ENCODE peak calls at places on chromosomes 12 and 14, in seven cellular contexts. One of them, this sample, is unnamed.

GRCh38 chr12:106309671-106310313 is 7.3 kb downstream of the TCP11L2 start:
- DNase-seq in mesendoderm: no peak
- DNase-seq in RPMI8226: no peak
- DNase-seq in fibroblast of the conjunctiva: no peak
- DNase-seq in stimulated activated CD4-positive, alpha-beta T cell treated with anti-CD3 and anti-CD28 coated beads, Interleukin-1b, Interleukin-23, amount 100 ng/mL, for 1 hour: no peak
- DNase-seq in kidney glomerular epithelial cell: peak
- DNase-seq in NCI-H446 treated with DMSO at 0.1 percent for 48 hours: no peak
- DNase-seq in this sample: no peak

GRCh38 chr14:102095871-102096568 is 9.2 kb upstream of the HSP90AA1 start:
- DNase-seq in kidney glomerular epithelial cell: no peak
- DNase-seq in NCI-H446 treated with DMSO at 0.1 percent for 48 hours: no peak
- DNase-seq in fibroblast of the conjunctiva: no peak
- DNase-seq in stimulated activated CD4-positive, alpha-beta T cell treated with anti-CD3 and anti-CD28 coated beads, Interleukin-1b, Interleukin-23, amount 100 ng/mL, for 1 hour: no peak
- DNase-seq in mesendoderm: peak
- DNase-seq in RPMI8226: no peak
- DNase-seq in this sample: no peak

GRCh38 chr12:15679146-15679545 is 110.0 kb downstream of the EPS8 start:
- DNase-seq in kidney glomerular epithelial cell: peak
- DNase-seq in NCI-H446 treated with DMSO at 0.1 percent for 48 hours: no peak
- DNase-seq in RPMI8226: no peak
- DNase-seq in fibroblast of the conjunctiva: no peak
- DNase-seq in mesendoderm: no peak
- DNase-seq in stimulated activated CD4-positive, alpha-beta T cell treated with anti-CD3 and anti-CD28 coated beads, Interleukin-1b, Interleukin-23, amount 100 ng/mL, for 1 hour: no peak
- DNase-seq in this sample: no peak

GRCh38 chr12:107405436-107405835 is 280.2 kb upstream of the PWP1 start:
- DNase-seq in stimulated activated CD4-positive, alpha-beta T cell treated with anti-CD3 and anti-CD28 coated beads, Interleukin-1b, Interleukin-23, amount 100 ng/mL, for 1 hour: no peak
- DNase-seq in mesendoderm: no peak
- DNase-seq in NCI-H446 treated with DMSO at 0.1 percent for 48 hours: peak
- DNase-seq in RPMI8226: no peak
- DNase-seq in kidney glomerular epithelial cell: no peak
- DNase-seq in fibroblast of the conjunctiva: no peak
- DNase-seq in this sample: no peak

GRCh38 chr14:37594238-37594915 is 672 bp downstream of the FOXA1 start:
- DNase-seq in kidney glomerular epithelial cell: peak
- DNase-seq in fibroblast of the conjunctiva: peak
- DNase-seq in NCI-H446 treated with DMSO at 0.1 percent for 48 hours: peak
- DNase-seq in stimulated activated CD4-positive, alpha-beta T cell treated with anti-CD3 and anti-CD28 coated beads, Interleukin-1b, Interleukin-23, amount 100 ng/mL, for 1 hour: no peak
- DNase-seq in mesendoderm: peak
- DNase-seq in RPMI8226: peak
- DNase-seq in this sample: peak

GRCh38 chr14:78455896-78456435 is 285.8 kb downstream of the NRXN3 start:
- DNase-seq in stimulated activated CD4-positive, alpha-beta T cell treated with anti-CD3 and anti-CD28 coated beads, Interleukin-1b, Interleukin-23, amount 100 ng/mL, for 1 hour: no peak
- DNase-seq in mesendoderm: no peak
- DNase-seq in RPMI8226: peak
- DNase-seq in NCI-H446 treated with DMSO at 0.1 percent for 48 hours: no peak
- DNase-seq in kidney glomerular epithelial cell: no peak
- DNase-seq in fibroblast of the conjunctiva: no peak
- DNase-seq in this sample: no peak

GRCh38 chr12:115223322-115223721 is 539.3 kb upstream of the TBX3 start:
- DNase-seq in fibroblast of the conjunctiva: peak
- DNase-seq in mesendoderm: no peak
- DNase-seq in stimulated activated CD4-positive, alpha-beta T cell treated with anti-CD3 and anti-CD28 coated beads, Interleukin-1b, Interleukin-23, amount 100 ng/mL, for 1 hour: no peak
- DNase-seq in NCI-H446 treated with DMSO at 0.1 percent for 48 hours: no peak
- DNase-seq in kidney glomerular epithelial cell: no peak
- DNase-seq in RPMI8226: no peak
- DNase-seq in this sample: peak

GRCh38 chr14:33052899-33053400 is 114.3 kb downstream of the NPAS3 start:
- DNase-seq in NCI-H446 treated with DMSO at 0.1 percent for 48 hours: no peak
- DNase-seq in kidney glomerular epithelial cell: no peak
- DNase-seq in RPMI8226: no peak
- DNase-seq in mesendoderm: no peak
- DNase-seq in stimulated activated CD4-positive, alpha-beta T cell treated with anti-CD3 and anti-CD28 coated beads, Interleukin-1b, Interleukin-23, amount 100 ng/mL, for 1 hour: no peak
- DNase-seq in fibroblast of the conjunctiva: no peak
- DNase-seq in this sample: no peak

GRCh38 chr12:22856120-22856699 is 231.2 kb downstream of the ETNK1 start:
- DNase-seq in stimulated activated CD4-positive, alpha-beta T cell treated with anti-CD3 and anti-CD28 coated beads, Interleukin-1b, Interleukin-23, amount 100 ng/mL, for 1 hour: no peak
- DNase-seq in fibroblast of the conjunctiva: peak
- DNase-seq in NCI-H446 treated with DMSO at 0.1 percent for 48 hours: peak
- DNase-seq in RPMI8226: peak
- DNase-seq in mesendoderm: peak
- DNase-seq in kidney glomerular epithelial cell: peak
- DNase-seq in this sample: peak

GRCh38 chr14:57080691-57081090 is 188.0 kb downstream of the EXOC5 start:
- DNase-seq in NCI-H446 treated with DMSO at 0.1 percent for 48 hours: no peak
- DNase-seq in stimulated activated CD4-positive, alpha-beta T cell treated with anti-CD3 and anti-CD28 coated beads, Interleukin-1b, Interleukin-23, amount 100 ng/mL, for 1 hour: no peak
- DNase-seq in RPMI8226: no peak
- DNase-seq in kidney glomerular epithelial cell: no peak
- DNase-seq in fibroblast of the conjunctiva: no peak
- DNase-seq in mesendoderm: no peak
- DNase-seq in this sample: no peak

GRCh38 chr12:85155791-85156190 is 119.6 kb downstream of the LRRIQ1 start:
- DNase-seq in stimulated activated CD4-positive, alpha-beta T cell treated with anti-CD3 and anti-CD28 coated beads, Interleukin-1b, Interleukin-23, amount 100 ng/mL, for 1 hour: no peak
- DNase-seq in RPMI8226: peak
- DNase-seq in kidney glomerular epithelial cell: peak
- DNase-seq in mesendoderm: peak
- DNase-seq in NCI-H446 treated with DMSO at 0.1 percent for 48 hours: peak
- DNase-seq in fibroblast of the conjunctiva: peak
- DNase-seq in this sample: peak

GRCh38 chr12:18864900-18865561 is 127.1 kb downstream of the CAPZA3 start:
- DNase-seq in NCI-H446 treated with DMSO at 0.1 percent for 48 hours: no peak
- DNase-seq in kidney glomerular epithelial cell: peak
- DNase-seq in mesendoderm: no peak
- DNase-seq in fibroblast of the conjunctiva: peak
- DNase-seq in stimulated activated CD4-positive, alpha-beta T cell treated with anti-CD3 and anti-CD28 coated beads, Interleukin-1b, Interleukin-23, amount 100 ng/mL, for 1 hour: no peak
- DNase-seq in RPMI8226: no peak
- DNase-seq in this sample: peak

GRCh38 chr14:22472935-22473854 is 115.8 kb downstream of the DAD1 start:
- DNase-seq in mesendoderm: peak
- DNase-seq in RPMI8226: peak
- DNase-seq in kidney glomerular epithelial cell: peak
- DNase-seq in stimulated activated CD4-positive, alpha-beta T cell treated with anti-CD3 and anti-CD28 coated beads, Interleukin-1b, Interleukin-23, amount 100 ng/mL, for 1 hour: no peak
- DNase-seq in fibroblast of the conjunctiva: no peak
- DNase-seq in NCI-H446 treated with DMSO at 0.1 percent for 48 hours: peak
- DNase-seq in this sample: no peak

This sample was measured in stromal cell of bone marrow.